ENCODE peak calls at places on chromosomes 3 and 15, in four cellular contexts. T is stimulated activated CD8-positive, alpha-beta memory T cell treated with anti-CD3 and anti-CD28 coated beads, Interleukin-7, amount 100 ng/mL, for 4 hours; U is activated T-cell treated with anti-CD3 and anti-CD28 coated beads, Interleukin-2, amount 50 U/mL, for 72 hours; N is prostate gland. G is an unnamed sample.

GRCh38 chr3:40169983-40170382 is 139.5 kb upstream of the EIF1B start:
- DNase-seq in T (no peak), U (no peak), N (no peak), G (no peak)

GRCh38 chr3:72490688-72491430 is 357.4 kb downstream of the SHQ1 start:
- DNase-seq in T (no peak), U (no peak), N (no peak), G (no peak)

GRCh38 chr15:90585863-90586262 is 56.1 kb downstream of the CRTC3 start:
- DNase-seq in T (no peak), U (no peak), N (no peak), G (no peak)

GRCh38 chr3:94596887-94597537 is 534.2 kb downstream of the NSUN3 start:
- DNase-seq in T (no peak), U (no peak), N (no peak), G (no peak)

GRCh38 chr3:6251612-6252011 is 609.3 kb upstream of the GRM7 start:
- DNase-seq in T (no peak), U (no peak), N (no peak), G (no peak)

GRCh38 chr3:66115858-66116654 is 77.3 kb upstream of the MAGI1 start:
- DNase-seq in T (no peak), U (no peak), N (peak), G (no peak)

GRCh38 chr3:116064646-116065045 is 380.6 kb downstream of the LSAMP start:
- DNase-seq in T (no peak), U (no peak), N (no peak), G (no peak)

GRCh38 chr15:41564286-41564959 is 5.4 kb downstream of the TYRO3 start:
- DNase-seq in T (no peak), U (no peak), N (no peak), G (no peak)

GRCh38 chr3:78589242-78589641 is 1178.6 kb downstream of the ROBO1 start:
- DNase-seq in T (no peak), U (no peak), N (no peak), G (no peak)

GRCh38 chr3:197168606-197169005 is 129.8 kb downstream of the DLG1 start:
- DNase-seq in T (no peak), U (no peak), N (no peak), G (no peak)

GRCh38 chr3:55486101-55486856 is 827 bp downstream of the WNT5A start:
- DNase-seq in T (no peak), U (no peak), N (no peak), G (no peak)

GRCh38 chr3:128426128-128426921 is 40.4 kb downstream of the DNAJB8 start:
- DNase-seq in T (peak), U (peak), N (no peak), G (peak)

GRCh38 chr3:59432676-59433075 is 382.9 kb upstream of the CFAP20DC start:
- DNase-seq in T (no peak), U (no peak), N (no peak), G (no peak)

GRCh38 chr3:184506579-184506978 is 55.0 kb upstream of the EPHB3 start:
- DNase-seq in T (no peak), U (no peak), N (no peak), G (no peak)

GRCh38 chr15:31300981-31301686 is 25.5 kb upstream of the KLF13 start:
- DNase-seq in T (no peak), U (no peak), N (peak), G (no peak)

GRCh38 chr3:134406331-134407246 is 32.3 kb upstream of the AMOTL2 start:
- DNase-seq in T (no peak), U (no peak), N (no peak), G (no peak)

GRCh38 chr3:186432189-186432588 is 70.2 kb upstream of the DGKG start:
- DNase-seq in T (no peak), U (peak), N (no peak), G (no peak)

GRCh38 chr3:185733980-185734724 is 90.7 kb downstream of the IGF2BP2 start:
- DNase-seq in T (no peak), U (peak), N (peak), G (no peak)

GRCh38 chr3:112671930-112672715 is 31.2 kb upstream of the CCDC80 start:
- DNase-seq in T (no peak), U (no peak), N (no peak), G (no peak)

GRCh38 chr3:70989174-70989573 is 594.4 kb downstream of the FOXP1 start:
- DNase-seq in T (no peak), U (no peak), N (no peak), G (no peak)